ENCODE peak calls at places on chromosomes 5 and 9, in five cellular contexts. U is brain microvascular endothelial cell; S is Calu3; Z is CD4-positive, alpha-beta T cell; G is mucosa of descending colon. B is an unnamed sample.

GRCh38 chr9:107438211-107439030 is 51.1 kb downstream of the KLF4 start:
- DNase-seq in S (no peak), G (no peak), Z (no peak), U (no peak), B (no peak)

GRCh38 chr9:111898331-111899096 is 1.9 kb downstream of the UGCG start:
- DNase-seq in G (no peak), S (no peak), Z (no peak), U (no peak), B (no peak)

GRCh38 chr9:93702261-93702660 is 125.9 kb downstream of the PHF2 start:
- DNase-seq in Z (no peak), S (no peak), U (no peak), G (no peak), B (no peak)

GRCh38 chr5:66828551-66829421 is 232.6 kb downstream of the MAST4 start:
- DNase-seq in U (peak), Z (peak), S (peak), G (no peak), B (no peak)

GRCh38 chr9:4344946-4345345 is 45.1 kb upstream of the GLIS3 start:
- DNase-seq in S (no peak), Z (no peak), G (no peak), U (no peak), B (no peak)

GRCh38 chr5:53303105-53303504 is 177.3 kb upstream of the FST start:
- DNase-seq in S (no peak), Z (no peak), G (no peak), U (peak), B (no peak)

GRCh38 chr5:81756016-81756415 is 5.1 kb upstream of the SSBP2 start:
- DNase-seq in U (no peak), G (no peak), Z (no peak), S (no peak), B (no peak)

GRCh38 chr5:52787600-52788504 is at the start of the genes ITGA1 and PELO:
- DNase-seq in S (peak), U (peak), Z (peak), G (peak), B (peak)

GRCh38 chr5:60810036-60810435 is 34.0 kb downstream of the ELOVL7 start:
- DNase-seq in G (no peak), U (no peak), Z (no peak), S (peak), B (no peak)

GRCh38 chr5:146521403-146522106 is 5.6 kb upstream of the GPR151 start:
- DNase-seq in Z (no peak), G (no peak), S (no peak), U (no peak), B (no peak)

GRCh38 chr5:180435594-180435993 is 58.6 kb upstream of the CNOT6 start:
- DNase-seq in Z (no peak), S (no peak), U (no peak), G (no peak), B (no peak)

GRCh38 chr9:79623799-79624721 is 52.3 kb downstream of the TLE4 start:
- DNase-seq in S (no peak), G (peak), Z (no peak), U (no peak), B (peak)

GRCh38 chr9:29691758-29692407 is 2118.6 kb upstream of the C9orf72 start:
- DNase-seq in U (peak), Z (no peak), G (no peak), S (peak), B (peak)

GRCh38 chr5:32794086-32794485 is 83.0 kb downstream of the NPR3 start:
- DNase-seq in G (no peak), U (peak), S (peak), Z (no peak), B (no peak)
- TF ChIP-seq CTCF in G (no peak), U (peak), S (no peak), Z (no peak), B (no peak)

GRCh38 chr5:88550736-88551135 is 282.1 kb upstream of the TMEM161B start:
- DNase-seq in S (no peak), U (no peak), G (no peak), Z (no peak), B (no peak)

GRCh38 chr5:88551724-88552345 is 283.2 kb upstream of the TMEM161B start:
- DNase-seq in U (no peak), Z (no peak), S (no peak), G (no peak), B (no peak)

GRCh38 chr5:88555658-88556057 is 287.0 kb upstream of the TMEM161B start:
- DNase-seq in U (no peak), Z (no peak), G (no peak), S (no peak), B (no peak)

GRCh38 chr5:88553926-88554325 is 285.3 kb upstream of the TMEM161B start:
- DNase-seq in U (no peak), S (no peak), Z (no peak), G (no peak), B (no peak)

DNA sequence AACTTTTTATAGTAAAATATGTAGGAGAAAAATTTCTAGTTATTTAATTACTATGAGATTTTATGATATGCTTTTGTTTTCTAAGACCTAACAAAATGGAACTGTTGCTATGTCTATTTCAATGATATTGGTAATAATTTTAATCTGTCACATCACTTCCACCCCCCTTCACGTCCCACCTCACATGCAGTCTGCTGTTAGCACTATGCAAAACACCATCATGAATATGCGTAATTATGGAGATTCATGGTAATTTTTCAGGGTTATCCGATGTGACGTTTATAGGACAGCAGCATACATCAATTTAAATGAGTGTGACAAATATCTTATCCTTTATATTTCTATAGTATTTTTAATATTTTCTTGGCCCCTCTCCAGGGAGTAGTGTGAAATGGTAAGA is 283.8 kb upstream of the TMEM161B start:
- DNase-seq in Z (no peak), S (no peak), G (no peak), U (no peak), B (no peak)
- TF ChIP-seq CTCF in Z (no peak), S (no peak), G (no peak), U (no peak), B (no peak)

GRCh38 chr9:124312290-124313265 is 54.8 kb downstream of the NEK6 start:
- DNase-seq in U (no peak), S (no peak), G (no peak), Z (no peak), B (no peak)
- TF ChIP-seq CTCF in U (peak), S (no peak), G (no peak), Z (no peak), B (no peak)

GRCh38 chr9:33211695-33212393 is 28.1 kb upstream of the SPINK4 start:
- DNase-seq in Z (no peak), G (no peak), U (peak), S (peak), B (no peak)
- TF ChIP-seq CTCF in Z (no peak), G (no peak), U (no peak), S (no peak), B (no peak)

GRCh38 chr5:74127377-74128338 is 501.7 kb downstream of the ARHGEF28 start:
- DNase-seq in Z (no peak), U (peak), S (peak), G (no peak), B (no peak)
- TF ChIP-seq CTCF in Z (no peak), U (peak), S (peak), G (no peak), B (no peak)

GRCh38 chr9:129885018-129885669 is 49.9 kb downstream of the USP20 start:
- DNase-seq in G (peak), Z (no peak), U (no peak), S (peak), B (no peak)
- TF ChIP-seq CTCF in G (no peak), Z (no peak), U (peak), S (no peak), B (peak)

DNA sequence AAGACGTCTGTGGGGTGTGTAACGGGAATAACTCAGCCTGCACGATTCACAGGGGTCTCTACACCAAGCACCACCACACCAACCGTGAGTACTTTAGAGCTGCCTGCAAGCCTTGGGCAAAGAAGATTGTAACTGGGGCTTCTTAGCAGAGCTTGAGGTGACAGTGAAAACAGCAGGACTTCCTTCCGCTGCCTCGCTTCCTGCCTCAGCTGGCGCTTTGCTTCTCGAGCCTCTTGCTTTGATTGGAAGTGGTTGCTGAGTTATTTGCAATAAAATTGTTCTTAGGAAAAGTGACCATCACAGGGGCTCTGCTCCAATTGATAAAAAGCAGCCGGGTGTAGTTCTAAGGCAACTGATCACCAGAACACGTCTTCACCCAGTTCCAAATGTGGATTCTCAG is 99.1 kb downstream of the ADAMTS16 start:
- DNase-seq in U (no peak), Z (no peak), G (no peak), S (no peak), B (no peak)
- TF ChIP-seq CTCF in U (no peak), Z (no peak), G (no peak), S (no peak), B (no peak)

DNA sequence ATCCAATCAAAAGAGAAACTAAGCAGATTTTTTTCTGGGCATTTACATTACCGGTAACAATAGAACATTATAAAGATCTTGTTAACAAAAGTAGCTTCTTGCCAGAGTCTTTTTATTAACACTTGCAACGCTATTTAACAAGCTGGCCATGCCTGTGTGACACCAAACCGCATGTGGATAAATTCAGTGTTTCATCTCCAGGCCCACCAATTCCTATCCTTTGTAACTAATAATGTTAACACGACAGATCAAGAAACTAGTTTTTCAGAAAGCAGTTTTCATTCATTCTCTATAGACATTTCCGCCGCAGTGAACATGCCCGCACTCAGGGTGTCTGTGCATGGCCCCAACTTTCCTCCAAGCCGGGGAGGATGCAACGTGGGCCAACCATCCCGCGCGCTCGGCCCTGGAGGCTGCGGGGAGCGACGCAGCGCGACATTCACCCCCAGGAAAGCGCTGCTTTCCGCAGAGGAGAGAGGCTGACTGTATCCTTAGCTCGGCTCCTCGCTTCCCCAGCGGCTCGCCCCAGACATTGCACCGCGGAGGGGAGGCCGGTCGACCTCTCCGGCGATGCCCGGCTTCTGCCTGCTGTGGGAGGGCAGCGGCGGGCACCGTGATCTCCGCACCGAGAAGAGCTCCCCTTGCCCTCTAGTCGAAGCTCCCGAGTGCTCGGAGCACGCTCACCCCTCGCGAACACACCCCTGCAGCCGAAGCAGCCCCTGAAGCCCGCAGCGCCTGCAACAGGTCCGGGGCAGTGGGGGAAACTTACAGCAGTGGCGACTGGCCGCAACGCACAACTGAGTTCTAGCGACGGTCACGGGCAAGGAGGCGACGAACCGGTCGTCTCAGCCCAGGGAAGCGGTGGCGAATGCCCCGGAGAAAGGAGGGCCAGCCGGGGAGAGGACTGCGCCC is 734 bp downstream of the ENC1 start:
- DNase-seq in Z (peak), U (no peak), G (peak), S (peak), B (peak)
- TF ChIP-seq CTCF in Z (no peak), U (peak), G (no peak), S (no peak), B (no peak)

B was measured in GM10248.